ENCODE peak calls at places on chromosomes 3 and 15, in ten cellular contexts. Q is tibial nerve; X is ovary; B is colonic mucosa; S is heart right ventricle; A is GM06990; L is uterus; I is cardiac muscle cell; D is NT2/D1; E is CD8-positive, alpha-beta memory T cell. J is an unnamed sample.

GRCh38 chr3:37375184-37376120 is 201.1 kb upstream of the LRRFIP2 start:
- DNase-seq in Q (no peak), X (no peak), B (no peak), S (no peak), A (no peak), L (no peak), I (no peak), D (peak; percentile 56), E (no peak), J (no peak)

GRCh38 chr15:52778457-52778856 is 11.7 kb downstream of the ONECUT1 start:
- DNase-seq in Q (no peak), X (no peak), B (no peak), S (no peak), A (no peak), L (no peak), I (no peak), D (no peak), E (no peak), J (no peak)

GRCh38 chr3:113698891-113699465 is 2.5 kb upstream of the USF3 start:
- DNase-seq in Q (no peak), X (peak; percentile 35), B (peak; percentile 66), S (peak; percentile 10), A (peak; percentile 15), L (peak; percentile 22), I (peak; percentile 35), D (no peak), E (no peak), J (peak; percentile 10)

GRCh38 chr15:35736150-35736549 is 190.2 kb upstream of the DPH6 start:
- DNase-seq in Q (no peak), X (no peak), B (no peak), S (no peak), A (no peak), L (no peak), I (peak; percentile 55), D (no peak), E (no peak), J (no peak)

GRCh38 chr3:165983284-165983683 is 146.1 kb upstream of the BCHE start:
- DNase-seq in Q (no peak), X (no peak), B (no peak), S (no peak), A (no peak), L (no peak), I (no peak), D (no peak), E (no peak), J (no peak)

GRCh38 chr3:31680072-31680870 is 147.5 kb downstream of the STT3B start:
- DNase-seq in Q (no peak), X (no peak), B (no peak), S (no peak), A (no peak), L (no peak), I (no peak), D (peak; percentile 22), E (no peak), J (no peak)

GRCh38 chr15:81480645-81481053 is 106.6 kb upstream of the TMC3 start:
- DNase-seq in Q (no peak), X (no peak), B (peak; percentile 50), S (peak; percentile 70), A (peak; percentile 18), L (peak; percentile 33), I (peak; percentile 75), D (peak; percentile 18), E (no peak), J (peak; percentile 46)

GRCh38 chr3:64387688-64388087 is 162.4 kb upstream of the PRICKLE2 start:
- DNase-seq in Q (no peak), X (no peak), B (no peak), S (no peak), A (no peak), L (no peak), I (no peak), D (no peak), E (no peak), J (no peak)

GRCh38 chr3:115658032-115658336 is 34.7 kb downstream of the GAP43 start:
- DNase-seq in Q (no peak), X (no peak), B (no peak), S (no peak), A (no peak), L (no peak), I (no peak), D (no peak), E (no peak), J (no peak)

GRCh38 chr3:149641011-149641728 is 16.7 kb downstream of the WWTR1 start:
- DNase-seq in Q (no peak), X (no peak), B (no peak), S (no peak), A (no peak), L (no peak), I (no peak), D (no peak), E (no peak), J (no peak)

GRCh38 chr3:62882676-62883228 is 7.5 kb upstream of the CADPS start:
- DNase-seq in Q (no peak), X (no peak), B (no peak), S (no peak), A (no peak), L (no peak), I (no peak), D (no peak), E (no peak), J (no peak)

GRCh38 chr15:63811942-63812341 is 21.8 kb downstream of the HERC1 start:
- DNase-seq in Q (no peak), X (no peak), B (no peak), S (no peak), A (no peak), L (no peak), I (no peak), D (no peak), E (no peak), J (no peak)

GRCh38 chr3:113166719-113167492 is 44.5 kb upstream of the BOC start:
- DNase-seq in Q (peak; percentile 25), X (peak; percentile 67), B (no peak), S (peak; percentile 34), A (no peak), L (peak; percentile 75), I (peak; percentile 56), D (no peak), E (no peak), J (no peak)

GRCh38 chr15:69223083-69223813 is 62.8 kb downstream of the GLCE start:
- DNase-seq in Q (no peak), X (no peak), B (no peak), S (no peak), A (no peak), L (no peak), I (no peak), D (no peak), E (no peak), J (no peak)

DNA sequence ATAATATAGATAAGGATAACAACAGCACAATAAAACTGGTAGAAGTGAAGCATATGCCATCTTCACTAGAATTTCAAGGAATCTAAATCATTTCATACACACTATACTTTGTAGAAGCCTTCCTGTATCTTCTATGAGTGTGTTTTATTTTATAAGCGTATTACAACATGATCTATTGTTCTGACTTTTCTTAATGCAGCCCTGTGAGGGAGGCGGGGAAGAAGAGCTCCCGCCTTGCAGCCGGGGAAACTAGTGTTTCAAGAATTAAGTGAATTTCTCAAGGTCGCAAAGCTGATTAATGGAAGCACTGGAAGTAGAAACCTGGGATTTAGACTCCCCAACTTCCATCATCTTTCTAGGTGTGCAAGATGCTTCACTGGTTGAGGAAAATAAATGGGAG is 33.0 kb downstream of the VGLL4 start:
- DNase-seq in Q (no peak), X (no peak), B (no peak), S (no peak), A (no peak), L (no peak), I (no peak), D (no peak), E (no peak), J (no peak)
- H3K4me3 ChIP-seq in Q (no peak overlapping the region), X (peak overlapping the region; percentile 18), B (no peak overlapping the region), S (no peak overlapping the region), A (no peak overlapping the region), L (no peak overlapping the region), I (no peak overlapping the region), D (no peak overlapping the region), E (no peak overlapping the region), J (no peak overlapping the region)

DNA sequence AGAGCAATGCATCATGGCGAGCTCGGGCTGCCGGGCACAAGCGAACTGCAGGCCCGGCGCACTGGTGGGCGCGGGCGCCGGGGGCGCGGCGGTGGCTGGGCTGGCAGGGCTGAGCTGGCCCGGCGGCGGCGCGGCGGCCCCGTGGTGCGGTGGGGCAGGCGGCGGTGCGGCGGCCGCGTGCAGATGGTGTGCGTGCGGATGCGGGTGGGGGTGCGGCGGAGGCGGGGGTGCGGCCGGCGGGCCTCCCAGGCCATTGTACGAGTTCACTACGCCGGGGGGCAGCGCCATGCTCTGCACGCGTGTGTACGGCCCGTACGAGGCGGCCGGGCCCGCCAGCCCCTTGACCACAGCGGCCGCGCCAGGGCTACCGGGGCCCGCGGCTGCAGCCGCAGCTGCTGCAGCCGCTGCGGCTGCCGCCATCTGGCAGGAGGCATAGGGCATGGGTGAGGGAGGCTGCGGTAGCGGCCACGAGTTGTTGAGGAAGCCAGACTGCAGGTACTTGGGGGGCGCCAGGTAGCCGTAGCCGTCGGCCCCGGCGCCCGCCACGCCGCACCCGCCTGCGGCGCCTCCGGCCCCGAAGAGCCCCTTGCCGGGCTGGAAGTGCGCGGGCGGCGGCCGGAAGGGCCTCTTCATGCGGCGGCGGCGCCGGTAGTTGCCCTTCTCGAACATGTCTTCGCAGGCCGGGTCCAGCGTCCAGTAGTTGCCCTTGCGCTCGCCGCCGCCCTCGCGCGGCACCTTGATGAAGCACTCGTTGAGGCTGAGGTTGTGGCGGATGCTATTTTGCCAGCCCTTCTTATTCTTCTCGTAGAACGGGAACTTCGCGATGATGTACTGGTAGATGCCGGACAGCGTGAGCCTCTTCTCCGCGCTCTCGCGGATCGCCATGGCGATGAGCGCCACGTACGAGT is 1.0 kb downstream of the FOXL2 start:
- DNase-seq in Q (no peak), X (peak; percentile 62), B (peak; percentile 47), S (no peak), A (no peak), L (no peak), I (no peak), D (no peak), E (no peak), J (no peak)
- H3K27me3 ChIP-seq in Q (peaks cover 99% of the 10 kb centered on the region), X (no peaks in the 10 kb centered on the region), B (peaks cover 98% of the 10 kb centered on the region), S (peaks cover 100% of the 10 kb centered on the region), A (peaks cover 6% of the 10 kb centered on the region), L (no peaks in the 10 kb centered on the region), I (peaks cover 100% of the 10 kb centered on the region), D (peaks cover 100% of the 10 kb centered on the region), E (peaks cover 80% of the 10 kb centered on the region), J (peaks cover 69% of the 10 kb centered on the region)

DNA sequence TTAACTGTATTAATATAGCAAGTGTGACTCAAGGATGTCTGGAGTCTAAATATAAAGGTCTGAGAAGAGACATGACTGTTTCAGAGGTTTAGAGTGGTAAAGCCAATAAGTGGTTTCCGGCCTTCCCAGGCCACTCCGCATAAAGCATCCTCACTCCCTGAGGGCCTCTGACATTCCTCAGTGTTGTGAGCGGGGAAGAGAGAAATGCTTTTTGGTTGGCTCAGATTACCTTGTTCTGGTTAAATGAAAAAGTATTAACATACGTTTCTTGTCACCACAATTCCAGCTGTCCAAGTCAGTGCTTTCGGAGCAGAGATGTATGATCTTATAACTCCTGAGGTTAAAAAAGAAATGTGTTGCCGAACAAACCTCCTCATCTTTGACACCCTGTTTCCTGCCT is 103.8 kb downstream of the RBMS3 start:
- DNase-seq in Q (no peak), X (no peak), B (no peak), S (peak; percentile 18), A (no peak), L (no peak), I (peak; percentile 87), D (no peak), E (no peak), J (no peak)
- H3K4me3 ChIP-seq in Q (no peak overlapping the region), X (no peak overlapping the region), B (no peak overlapping the region), S (no peak overlapping the region), A (no peak overlapping the region), L (no peak overlapping the region), I (no peak overlapping the region), D (no peak overlapping the region), E (no peak overlapping the region), J (no peak overlapping the region)

GRCh38 chr15:66101715-66102395 is 151.7 kb downstream of the MEGF11 start:
- DNase-seq in Q (no peak), X (no peak), B (no peak), S (no peak), A (no peak), L (no peak), I (no peak), D (peak; percentile 23), E (no peak), J (no peak)
- H3K27me3 ChIP-seq in Q (peaks cover 19% of the 10 kb centered on the region), X (no peaks in the 10 kb centered on the region), B (no peaks in the 10 kb centered on the region), S (peaks cover 35% of the 10 kb centered on the region), A (no peaks in the 10 kb centered on the region), L (no peaks in the 10 kb centered on the region), I (no peaks in the 10 kb centered on the region), D (no peaks in the 10 kb centered on the region), E (no peaks in the 10 kb centered on the region), J (no peaks in the 10 kb centered on the region)

J was measured in naive thymus-derived CD4-positive, alpha-beta T cell.